ENCODE peak calls at places on chromosome 7, in four cellular contexts. One of them, this sample, is unnamed. For H3K4me1 and H3K9me3, the result is how much of the 10 kb centered on the place peaks cover.

GRCh38 chr7:127253289-127254162 is 785 bp upstream of the GRM8 start:
- DNase-seq in trophoblast cell: no peak
- DNase-seq in PC-9: peak
- DNase-seq in neuronal stem cell: peak
- DNase-seq in this sample: peak

GRCh38 chr7:29547465-29547864 is 16.2 kb upstream of the PRR15 start:
- DNase-seq in neuronal stem cell: no peak
- DNase-seq in trophoblast cell: no peak
- DNase-seq in PC-9: no peak
- DNase-seq in this sample: no peak

GRCh38 chr7:33061282-33061928 is 1.2 kb downstream of the NT5C3A start:
- DNase-seq in neuronal stem cell: no peak
- DNase-seq in PC-9: no peak
- DNase-seq in trophoblast cell: no peak
- DNase-seq in this sample: no peak

GRCh38 chr7:51009716-51010496 is 227.2 kb upstream of the GRB10 start:
- DNase-seq in neuronal stem cell: no peak
- DNase-seq in trophoblast cell: no peak
- DNase-seq in PC-9: peak
- DNase-seq in this sample: no peak

GRCh38 chr7:84549409-84549808 is 354.8 kb upstream of the SEMA3A start:
- DNase-seq in PC-9: no peak
- DNase-seq in neuronal stem cell: no peak
- DNase-seq in trophoblast cell: no peak
- DNase-seq in this sample: no peak

GRCh38 chr7:81688622-81689411 is 81.0 kb downstream of the HGF start:
- DNase-seq in PC-9: no peak
- DNase-seq in neuronal stem cell: no peak
- DNase-seq in trophoblast cell: no peak
- DNase-seq in this sample: no peak

GRCh38 chr7:38374507-38374906 is 101.1 kb upstream of the TARP start:
- DNase-seq in trophoblast cell: no peak
- DNase-seq in PC-9: no peak
- DNase-seq in neuronal stem cell: no peak
- DNase-seq in this sample: no peak

GRCh38 chr7:52540041-52540440 is 495.4 kb upstream of the POM121L12 start:
- DNase-seq in PC-9: no peak
- DNase-seq in trophoblast cell: no peak
- DNase-seq in neuronal stem cell: no peak
- DNase-seq in this sample: no peak

GRCh38 chr7:80588591-80588990 is 49.9 kb upstream of the CD36 start:
- DNase-seq in trophoblast cell: no peak
- DNase-seq in PC-9: no peak
- DNase-seq in neuronal stem cell: no peak
- DNase-seq in this sample: no peak

GRCh38 chr7:80614911-80615310 is 23.5 kb upstream of the CD36 start:
- DNase-seq in trophoblast cell: no peak
- DNase-seq in neuronal stem cell: no peak
- DNase-seq in PC-9: no peak
- DNase-seq in this sample: no peak

GRCh38 chr7:47807126-47807525 is 141.1 kb downstream of the PKD1L1 start:
- DNase-seq in trophoblast cell: no peak
- DNase-seq in neuronal stem cell: no peak
- DNase-seq in PC-9: no peak
- DNase-seq in this sample: no peak

GRCh38 chr7:110835209-110835608 is 255.7 kb upstream of the LRRN3 start:
- DNase-seq in neuronal stem cell: no peak
- DNase-seq in trophoblast cell: no peak
- DNase-seq in PC-9: no peak
- DNase-seq in this sample: no peak

GRCh38 chr7:3089493-3089892 is 45.8 kb upstream of the CARD11 start:
- DNase-seq in trophoblast cell: no peak
- DNase-seq in neuronal stem cell: peak
- DNase-seq in PC-9: no peak
- DNase-seq in this sample: peak

GRCh38 chr7:22430457-22430856 is 69.5 kb downstream of the STEAP1B start:
- DNase-seq in trophoblast cell: peak
- DNase-seq in PC-9: no peak
- DNase-seq in neuronal stem cell: no peak
- DNase-seq in this sample: no peak

GRCh38 chr7:79281406-79281805 is 172.1 kb downstream of the MAGI2 start:
- DNase-seq in trophoblast cell: no peak
- DNase-seq in PC-9: no peak
- DNase-seq in neuronal stem cell: no peak
- DNase-seq in this sample: no peak

GRCh38 chr7:150966002-150966401 is 12.1 kb downstream of the KCNH2 start:
- DNase-seq in neuronal stem cell: no peak
- DNase-seq in trophoblast cell: no peak
- DNase-seq in PC-9: peak
- DNase-seq in this sample: no peak

GRCh38 chr7:86932038-86932512 is 127.4 kb downstream of the ELAPOR2 start:
- DNase-seq in neuronal stem cell: no peak
- DNase-seq in trophoblast cell: no peak
- DNase-seq in PC-9: no peak
- DNase-seq in this sample: peak

GRCh38 chr7:75617634-75618234 is 121.0 kb downstream of the HIP1 start:
- DNase-seq in neuronal stem cell: no peak
- DNase-seq in PC-9: peak
- DNase-seq in trophoblast cell: peak
- DNase-seq in this sample: no peak

GRCh38 chr7:71173955-71174354 is 42.0 kb downstream of the GALNT17 start:
- DNase-seq in neuronal stem cell: no peak
- DNase-seq in trophoblast cell: no peak
- DNase-seq in PC-9: no peak
- DNase-seq in this sample: no peak

GRCh38 chr7:80139179-80139578 is 4.5 kb downstream of the GNAI1 start:
- DNase-seq in trophoblast cell: no peak
- DNase-seq in neuronal stem cell: no peak
- DNase-seq in PC-9: no peak
- DNase-seq in this sample: no peak

GRCh38 chr7:99820408-99821027 is 7.3 kb upstream of the CYP3A43 start:
- DNase-seq in PC-9: no peak
- DNase-seq in neuronal stem cell: no peak
- DNase-seq in trophoblast cell: no peak
- DNase-seq in this sample: no peak

GRCh38 chr7:95598511-95598910 is 2.2 kb upstream of the PDK4 start:
- DNase-seq in trophoblast cell: no peak
- DNase-seq in neuronal stem cell: no peak
- DNase-seq in PC-9: no peak
- DNase-seq in this sample: no peak

GRCh38 chr7:125363873-125364272 is 434.2 kb upstream of the POT1 start:
- DNase-seq in trophoblast cell: no peak
- DNase-seq in PC-9: no peak
- DNase-seq in neuronal stem cell: no peak
- DNase-seq in this sample: no peak

GRCh38 chr7:114710495-114710894 is 211.4 kb upstream of the MDFIC start:
- DNase-seq in trophoblast cell: no peak
- DNase-seq in PC-9: no peak
- DNase-seq in neuronal stem cell: no peak
- DNase-seq in this sample: no peak

GRCh38 chr7:121744319-121744718 is 128.6 kb upstream of the PTPRZ1 start:
- DNase-seq in PC-9: no peak
- DNase-seq in neuronal stem cell: no peak
- DNase-seq in trophoblast cell: no peak
- DNase-seq in this sample: no peak

GRCh38 chr7:18458830-18459229 is 36.7 kb upstream of the HDAC9 start:
- DNase-seq in PC-9: peak
- DNase-seq in trophoblast cell: no peak
- DNase-seq in neuronal stem cell: no peak
- DNase-seq in this sample: no peak

GRCh38 chr7:79308176-79308575 is 145.3 kb downstream of the MAGI2 start:
- DNase-seq in neuronal stem cell: no peak
- DNase-seq in PC-9: no peak
- DNase-seq in trophoblast cell: no peak
- DNase-seq in this sample: no peak

GRCh38 chr7:122689346-122690109 is 9.4 kb downstream of the RNF133 start:
- DNase-seq in neuronal stem cell: no peak
- DNase-seq in PC-9: no peak
- DNase-seq in trophoblast cell: no peak
- DNase-seq in this sample: no peak

GRCh38 chr7:42292991-42293521 is 56.0 kb upstream of the GLI3 start:
- DNase-seq in neuronal stem cell: no peak
- DNase-seq in PC-9: no peak
- DNase-seq in trophoblast cell: peak
- DNase-seq in this sample: no peak

GRCh38 chr7:53110425-53110824 is 75.0 kb downstream of the POM121L12 start:
- DNase-seq in trophoblast cell: no peak
- DNase-seq in neuronal stem cell: no peak
- DNase-seq in PC-9: no peak
- DNase-seq in this sample: no peak

GRCh38 chr7:117704098-117704497 is 169.1 kb downstream of the CTTNBP2 start:
- DNase-seq in PC-9: no peak
- DNase-seq in trophoblast cell: no peak
- DNase-seq in neuronal stem cell: no peak
- DNase-seq in this sample: no peak

GRCh38 chr7:126589068-126589684 is 663.6 kb downstream of the GRM8 start:
- DNase-seq in neuronal stem cell: no peak
- DNase-seq in trophoblast cell: peak
- DNase-seq in PC-9: peak
- DNase-seq in this sample: no peak

GRCh38 chr7:2760098-2760889 is 72.3 kb downstream of the AMZ1 start:
- DNase-seq in neuronal stem cell: peak
- DNase-seq in trophoblast cell: peak
- DNase-seq in PC-9: peak
- DNase-seq in this sample: no peak

GRCh38 chr7:79453558-79454324 is at the start of gene MAGI2:
- DNase-seq in neuronal stem cell: peak
- DNase-seq in trophoblast cell: no peak
- DNase-seq in PC-9: peak
- DNase-seq in this sample: peak

GRCh38 chr7:156034397-156034796 is 222.1 kb upstream of the SHH start:
- DNase-seq in trophoblast cell: no peak
- DNase-seq in neuronal stem cell: no peak
- DNase-seq in PC-9: no peak
- DNase-seq in this sample: no peak

GRCh38 chr7:9719303-9719702 is 1254.4 kb upstream of the PHF14 start:
- DNase-seq in neuronal stem cell: no peak
- DNase-seq in trophoblast cell: no peak
- DNase-seq in PC-9: no peak
- DNase-seq in this sample: no peak

GRCh38 chr7:128705891-128706333 is 33.2 kb upstream of the CALU start:
- DNase-seq in trophoblast cell: peak
- DNase-seq in neuronal stem cell: no peak
- DNase-seq in PC-9: no peak
- DNase-seq in this sample: no peak

GRCh38 chr7:80890839-80891544 is 27.9 kb downstream of the SEMA3C start:
- DNase-seq in PC-9: no peak
- DNase-seq in trophoblast cell: no peak
- DNase-seq in neuronal stem cell: no peak
- DNase-seq in this sample: no peak

GRCh38 chr7:132451161-132451560 is 125.1 kb downstream of the PLXNA4 start:
- DNase-seq in neuronal stem cell: no peak
- DNase-seq in trophoblast cell: no peak
- DNase-seq in PC-9: no peak
- DNase-seq in this sample: no peak

GRCh38 chr7:130901209-130901783 is 167.3 kb upstream of the KLF14 start:
- DNase-seq in PC-9: no peak
- DNase-seq in neuronal stem cell: no peak
- DNase-seq in trophoblast cell: no peak
- DNase-seq in this sample: peak
- H3K4me1 ChIP-seq in PC-9: half or more
- H3K4me1 ChIP-seq in neuronal stem cell: under half
- H3K4me1 ChIP-seq in trophoblast cell: under half
- H3K4me1 ChIP-seq in this sample: half or more

GRCh38 chr7:11430112-11430511 is 401.9 kb downstream of the THSD7A start:
- DNase-seq in trophoblast cell: no peak
- DNase-seq in PC-9: no peak
- DNase-seq in neuronal stem cell: no peak
- DNase-seq in this sample: no peak
- H3K4me3 ChIP-seq in trophoblast cell: no peak
- H3K4me3 ChIP-seq in PC-9: no peak
- H3K4me3 ChIP-seq in neuronal stem cell: no peak
- H3K4me3 ChIP-seq in this sample: no peak

DNA sequence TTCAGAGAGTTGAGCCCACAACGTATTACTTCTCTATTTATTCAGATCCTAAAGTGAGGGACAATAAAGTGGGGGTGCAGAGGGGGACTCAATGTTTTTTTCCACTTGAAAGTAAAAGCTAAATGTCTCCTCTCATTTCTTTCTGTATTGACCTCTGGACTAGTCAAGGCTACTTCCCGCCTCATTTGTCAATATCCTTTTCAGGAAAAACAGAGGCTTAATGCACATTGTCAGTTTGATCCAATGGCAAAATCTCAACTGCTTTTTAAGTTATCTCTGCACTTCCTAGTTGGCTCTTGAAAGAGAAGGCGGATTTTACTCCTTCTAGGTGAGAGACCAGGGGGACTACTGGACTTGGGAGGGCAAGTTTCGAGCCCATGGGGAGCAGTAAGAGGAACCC is 56.4 kb downstream of the HIPK2 start:
- DNase-seq in PC-9: no peak
- DNase-seq in trophoblast cell: no peak
- DNase-seq in neuronal stem cell: no peak
- DNase-seq in this sample: no peak
- H3K9me3 ChIP-seq in PC-9: under half
- H3K9me3 ChIP-seq in trophoblast cell: under half
- H3K9me3 ChIP-seq in neuronal stem cell: under half
- H3K9me3 ChIP-seq in this sample: under half

DNA sequence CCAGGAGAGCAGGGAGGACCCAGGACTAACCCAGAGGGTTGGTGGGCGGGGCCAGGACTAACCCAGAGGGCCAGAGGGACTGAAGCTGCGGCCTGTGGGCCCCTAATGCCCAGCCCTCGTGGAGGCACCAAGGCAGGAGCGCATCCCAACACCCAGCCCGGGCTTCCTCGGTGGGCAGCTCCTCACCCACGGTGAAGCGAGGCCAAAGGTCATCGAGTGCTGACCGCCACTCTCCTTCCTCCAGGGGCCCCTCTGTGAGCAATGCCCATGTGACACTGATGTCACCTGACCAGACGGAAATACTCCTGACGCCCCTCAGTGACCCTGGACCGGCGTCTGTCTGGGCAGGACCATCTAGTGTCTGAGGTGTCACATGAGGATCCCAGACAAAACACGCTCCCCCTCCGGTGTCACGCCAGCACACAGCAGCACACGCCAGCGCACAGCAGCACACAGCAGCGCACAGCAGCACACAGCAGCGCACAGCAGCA is 28.7 kb upstream of the GPR146 start:
- DNase-seq in PC-9: no peak
- DNase-seq in trophoblast cell: no peak
- DNase-seq in neuronal stem cell: no peak
- DNase-seq in this sample: no peak
- H3K4me1 ChIP-seq in PC-9: under half
- H3K4me1 ChIP-seq in trophoblast cell: under half
- H3K4me1 ChIP-seq in neuronal stem cell: under half
- H3K4me1 ChIP-seq in this sample: under half

GRCh38 chr7:107472116-107472515 is 2.3 kb downstream of the GPR22 start:
- DNase-seq in neuronal stem cell: no peak
- DNase-seq in PC-9: no peak
- DNase-seq in trophoblast cell: no peak
- DNase-seq in this sample: no peak
- H3K4me3 ChIP-seq in neuronal stem cell: no peak
- H3K4me3 ChIP-seq in PC-9: no peak
- H3K4me3 ChIP-seq in trophoblast cell: no peak
- H3K4me3 ChIP-seq in this sample: no peak

GRCh38 chr7:158444501-158445420 is 142.9 kb downstream of the PTPRN2 start:
- DNase-seq in neuronal stem cell: no peak
- DNase-seq in PC-9: no peak
- DNase-seq in trophoblast cell: no peak
- DNase-seq in this sample: no peak
- H3K9me3 ChIP-seq in neuronal stem cell: under half
- H3K9me3 ChIP-seq in PC-9: under half
- H3K9me3 ChIP-seq in trophoblast cell: under half
- H3K9me3 ChIP-seq in this sample: under half